ENCODE peak calls at places on chromosomes 1 and 21, in five cellular contexts. One of them, this sample, is unnamed.

GRCh38 chr1:12384836-12385456 is 155.1 kb downstream of the VPS13D start:
- DNase-seq in GM23248: no peak
- DNase-seq in neuronal stem cell: no peak
- DNase-seq in cardiac muscle cell: no peak
- DNase-seq in CD8-positive, alpha-beta memory T cell: no peak
- DNase-seq in this sample: no peak

GRCh38 chr1:169363046-169363756 is 4.4 kb downstream of the NME7 start:
- DNase-seq in GM23248: peak; percentile 84
- DNase-seq in neuronal stem cell: no peak
- DNase-seq in cardiac muscle cell: no peak
- DNase-seq in CD8-positive, alpha-beta memory T cell: no peak
- DNase-seq in this sample: no peak

GRCh38 chr21:42567181-42567560 is 53.5 kb downstream of the SLC37A1 start:
- DNase-seq in GM23248: no peak
- DNase-seq in neuronal stem cell: no peak
- DNase-seq in cardiac muscle cell: no peak
- DNase-seq in CD8-positive, alpha-beta memory T cell: no peak
- DNase-seq in this sample: no peak

GRCh38 chr1:212671342-212672031 is 28.2 kb downstream of the BATF3 start:
- DNase-seq in GM23248: peak; percentile 67
- DNase-seq in neuronal stem cell: no peak
- DNase-seq in cardiac muscle cell: no peak
- DNase-seq in CD8-positive, alpha-beta memory T cell: no peak
- DNase-seq in this sample: no peak

GRCh38 chr1:177228721-177229088 is 57.9 kb downstream of the BRINP2 start:
- DNase-seq in GM23248: peak; percentile 86
- DNase-seq in neuronal stem cell: no peak
- DNase-seq in cardiac muscle cell: no peak
- DNase-seq in CD8-positive, alpha-beta memory T cell: no peak
- DNase-seq in this sample: no peak

GRCh38 chr1:109623601-109624161 is 4.0 kb downstream of the AMPD2 start:
- DNase-seq in GM23248: peak; percentile 40
- DNase-seq in neuronal stem cell: no peak
- DNase-seq in cardiac muscle cell: no peak
- DNase-seq in CD8-positive, alpha-beta memory T cell: no peak
- DNase-seq in this sample: no peak

GRCh38 chr1:53145942-53146708 is 3.7 kb upstream of the SLC1A7 start:
- DNase-seq in GM23248: peak; percentile 99
- DNase-seq in neuronal stem cell: no peak
- DNase-seq in cardiac muscle cell: peak; percentile 92
- DNase-seq in CD8-positive, alpha-beta memory T cell: no peak
- DNase-seq in this sample: no peak

GRCh38 chr21:42122398-42122797 is 51.3 kb downstream of the UMODL1 start:
- DNase-seq in GM23248: no peak
- DNase-seq in neuronal stem cell: no peak
- DNase-seq in cardiac muscle cell: no peak
- DNase-seq in CD8-positive, alpha-beta memory T cell: no peak
- DNase-seq in this sample: no peak

GRCh38 chr21:45590726-45591618 is 48.7 kb upstream of the SLC19A1 start:
- DNase-seq in GM23248: peak; percentile 49
- DNase-seq in neuronal stem cell: no peak
- DNase-seq in cardiac muscle cell: no peak
- DNase-seq in CD8-positive, alpha-beta memory T cell: peak; percentile 42
- DNase-seq in this sample: no peak

GRCh38 chr1:75133754-75134655 is at the start of gene LHX8:
- DNase-seq in GM23248: no peak
- DNase-seq in neuronal stem cell: peak; percentile 67
- DNase-seq in cardiac muscle cell: peak; percentile 56
- DNase-seq in CD8-positive, alpha-beta memory T cell: no peak
- DNase-seq in this sample: no peak

GRCh38 chr1:110248746-110249145 is 38.6 kb downstream of the KCNC4 start:
- DNase-seq in GM23248: no peak
- DNase-seq in neuronal stem cell: no peak
- DNase-seq in cardiac muscle cell: no peak
- DNase-seq in CD8-positive, alpha-beta memory T cell: no peak
- DNase-seq in this sample: no peak

GRCh38 chr1:48619529-48619928 is 147.5 kb upstream of the SPATA6 start:
- DNase-seq in GM23248: peak; percentile 44
- DNase-seq in neuronal stem cell: no peak
- DNase-seq in cardiac muscle cell: peak; percentile 71
- DNase-seq in CD8-positive, alpha-beta memory T cell: no peak
- DNase-seq in this sample: no peak

GRCh38 chr1:115530407-115530806 is 111.4 kb upstream of the VANGL1 start:
- DNase-seq in GM23248: peak; percentile 88
- DNase-seq in neuronal stem cell: no peak
- DNase-seq in cardiac muscle cell: no peak
- DNase-seq in CD8-positive, alpha-beta memory T cell: no peak
- DNase-seq in this sample: no peak

GRCh38 chr1:42214447-42214871 is 49.9 kb upstream of the GUCA2A start:
- DNase-seq in GM23248: peak; percentile 72
- DNase-seq in neuronal stem cell: no peak
- DNase-seq in cardiac muscle cell: no peak
- DNase-seq in CD8-positive, alpha-beta memory T cell: no peak
- DNase-seq in this sample: no peak

GRCh38 chr1:183804916-183805734 is at the start of gene RGL1:
- DNase-seq in GM23248: peak; percentile 90
- DNase-seq in neuronal stem cell: peak; percentile 56
- DNase-seq in cardiac muscle cell: peak; percentile 82
- DNase-seq in CD8-positive, alpha-beta memory T cell: no peak
- DNase-seq in this sample: no peak

GRCh38 chr1:35505911-35506798 is 51.0 kb downstream of the KIAA0319L start:
- DNase-seq in GM23248: peak; percentile 83
- DNase-seq in neuronal stem cell: no peak
- DNase-seq in cardiac muscle cell: no peak
- DNase-seq in CD8-positive, alpha-beta memory T cell: peak; percentile 29
- DNase-seq in this sample: no peak

GRCh38 chr1:189606795-189607476 is 870.7 kb downstream of the BRINP3 start:
- DNase-seq in GM23248: no peak
- DNase-seq in neuronal stem cell: no peak
- DNase-seq in cardiac muscle cell: no peak
- DNase-seq in CD8-positive, alpha-beta memory T cell: no peak
- DNase-seq in this sample: no peak

GRCh38 chr21:30719401-30719800 is 824 bp upstream of the KRTAP21-3 start:
- DNase-seq in GM23248: no peak
- DNase-seq in neuronal stem cell: no peak
- DNase-seq in cardiac muscle cell: no peak
- DNase-seq in CD8-positive, alpha-beta memory T cell: no peak
- DNase-seq in this sample: no peak

GRCh38 chr1:43953361-43953760 is 6.6 kb downstream of the IPO13 start:
- DNase-seq in GM23248: no peak
- DNase-seq in neuronal stem cell: no peak
- DNase-seq in cardiac muscle cell: no peak
- DNase-seq in CD8-positive, alpha-beta memory T cell: no peak
- DNase-seq in this sample: no peak

GRCh38 chr1:80171101-80171500 is 1164.6 kb upstream of the ADGRL4 start:
- DNase-seq in GM23248: no peak
- DNase-seq in neuronal stem cell: no peak
- DNase-seq in cardiac muscle cell: peak; percentile 46
- DNase-seq in CD8-positive, alpha-beta memory T cell: no peak
- DNase-seq in this sample: no peak

GRCh38 chr1:15038232-15039016 is 115.1 kb upstream of the TMEM51 start:
- DNase-seq in GM23248: peak; percentile 47
- DNase-seq in neuronal stem cell: no peak
- DNase-seq in cardiac muscle cell: peak; percentile 41
- DNase-seq in CD8-positive, alpha-beta memory T cell: no peak
- DNase-seq in this sample: no peak

GRCh38 chr1:33718166-33718565 is 145.7 kb upstream of the HMGB4 start:
- DNase-seq in GM23248: no peak
- DNase-seq in neuronal stem cell: no peak
- DNase-seq in cardiac muscle cell: no peak
- DNase-seq in CD8-positive, alpha-beta memory T cell: no peak
- DNase-seq in this sample: no peak

GRCh38 chr1:113072141-113072756 is 749 bp upstream of the LRIG2 start:
- DNase-seq in GM23248: no peak
- DNase-seq in neuronal stem cell: no peak
- DNase-seq in cardiac muscle cell: no peak
- DNase-seq in CD8-positive, alpha-beta memory T cell: no peak
- DNase-seq in this sample: no peak

GRCh38 chr21:22346576-22346975 is 1348.4 kb downstream of the NCAM2 start:
- DNase-seq in GM23248: no peak
- DNase-seq in neuronal stem cell: no peak
- DNase-seq in cardiac muscle cell: no peak
- DNase-seq in CD8-positive, alpha-beta memory T cell: no peak
- DNase-seq in this sample: no peak

GRCh38 chr1:22646359-22646758 is 2.9 kb downstream of the C1QC start:
- DNase-seq in GM23248: peak; percentile 37
- DNase-seq in neuronal stem cell: no peak
- DNase-seq in cardiac muscle cell: no peak
- DNase-seq in CD8-positive, alpha-beta memory T cell: no peak
- DNase-seq in this sample: no peak

DNA sequence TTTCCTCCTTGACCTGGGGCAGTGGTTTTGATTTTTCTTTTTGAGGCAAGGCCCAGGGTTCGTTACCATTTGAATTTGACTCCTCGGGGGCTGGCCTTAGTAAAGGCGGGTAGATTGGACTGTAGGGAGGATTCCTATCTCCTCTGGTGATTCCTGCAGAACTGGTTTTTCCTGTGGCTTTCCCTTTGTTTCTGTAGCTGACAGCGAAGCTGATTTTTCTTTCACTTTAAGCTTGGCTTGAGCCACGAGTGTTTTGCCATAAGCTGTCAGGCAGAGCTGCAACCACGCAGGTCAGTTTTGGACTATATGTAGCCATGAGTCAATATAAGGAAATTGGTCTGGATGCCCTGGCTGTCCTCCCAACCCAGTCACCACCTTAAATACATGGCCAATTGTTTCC is 28.7 kb upstream of the KCNJ15 start:
- DNase-seq in GM23248: no peak
- DNase-seq in neuronal stem cell: no peak
- DNase-seq in cardiac muscle cell: no peak
- DNase-seq in CD8-positive, alpha-beta memory T cell: no peak
- DNase-seq in this sample: no peak
- H3K9me3 ChIP-seq in GM23248: peaks cover 13% of the 10 kb centered on the region
- H3K9me3 ChIP-seq in neuronal stem cell: peaks cover 24% of the 10 kb centered on the region
- H3K9me3 ChIP-seq in cardiac muscle cell: no peaks in the 10 kb centered on the region
- H3K9me3 ChIP-seq in CD8-positive, alpha-beta memory T cell: peaks cover 27% of the 10 kb centered on the region
- H3K9me3 ChIP-seq in this sample: peaks cover 3% of the 10 kb centered on the region

DNA sequence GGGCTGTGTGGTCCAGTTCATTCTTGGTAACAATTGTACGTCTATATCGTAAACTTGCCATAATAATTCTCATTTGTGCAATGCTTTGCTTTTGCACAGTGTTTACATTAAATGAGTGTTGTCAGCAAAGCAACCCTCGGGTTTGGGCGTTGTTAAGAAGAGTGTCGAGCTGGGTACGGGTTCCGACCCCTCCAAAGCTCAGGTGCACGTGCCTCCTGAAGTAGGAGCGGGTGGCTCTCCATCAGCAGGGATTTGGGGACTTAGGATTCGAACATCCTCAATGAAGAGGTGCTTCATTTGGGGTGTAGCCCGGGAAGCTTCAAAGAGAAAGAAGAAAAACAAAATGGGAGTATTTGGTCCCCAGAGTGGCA is 984 bp downstream of the TRIM58 start:
- DNase-seq in GM23248: no peak
- DNase-seq in neuronal stem cell: no peak
- DNase-seq in cardiac muscle cell: no peak
- DNase-seq in CD8-positive, alpha-beta memory T cell: no peak
- DNase-seq in this sample: no peak
- H3K9me3 ChIP-seq in GM23248: no peaks in the 10 kb centered on the region
- H3K9me3 ChIP-seq in neuronal stem cell: no peaks in the 10 kb centered on the region
- H3K9me3 ChIP-seq in cardiac muscle cell: no peaks in the 10 kb centered on the region
- H3K9me3 ChIP-seq in CD8-positive, alpha-beta memory T cell: no peaks in the 10 kb centered on the region
- H3K9me3 ChIP-seq in this sample: no peaks in the 10 kb centered on the region

GRCh38 chr1:2810899-2811525 is 9.5 kb upstream of the TTC34 start:
- DNase-seq in GM23248: no peak
- DNase-seq in neuronal stem cell: no peak
- DNase-seq in cardiac muscle cell: no peak
- DNase-seq in CD8-positive, alpha-beta memory T cell: no peak
- DNase-seq in this sample: no peak
- H3K9me3 ChIP-seq in GM23248: no peaks in the 10 kb centered on the region
- H3K9me3 ChIP-seq in neuronal stem cell: peaks cover 13% of the 10 kb centered on the region
- H3K9me3 ChIP-seq in cardiac muscle cell: no peaks in the 10 kb centered on the region
- H3K9me3 ChIP-seq in CD8-positive, alpha-beta memory T cell: no peaks in the 10 kb centered on the region
- H3K9me3 ChIP-seq in this sample: no peaks in the 10 kb centered on the region

GRCh38 chr1:152842556-152842955 is at the start of gene LCE6A:
- DNase-seq in GM23248: no peak
- DNase-seq in neuronal stem cell: no peak
- DNase-seq in cardiac muscle cell: no peak
- DNase-seq in CD8-positive, alpha-beta memory T cell: no peak
- DNase-seq in this sample: no peak
- H3K9me3 ChIP-seq in GM23248: no peaks in the 10 kb centered on the region
- H3K9me3 ChIP-seq in neuronal stem cell: peaks cover 21% of the 10 kb centered on the region
- H3K9me3 ChIP-seq in cardiac muscle cell: peaks cover 2% of the 10 kb centered on the region
- H3K9me3 ChIP-seq in CD8-positive, alpha-beta memory T cell: no peaks in the 10 kb centered on the region
- H3K9me3 ChIP-seq in this sample: no peaks in the 10 kb centered on the region

GRCh38 chr21:29133796-29134195 is 3.4 kb downstream of the MAP3K7CL start:
- DNase-seq in GM23248: no peak
- DNase-seq in neuronal stem cell: no peak
- DNase-seq in cardiac muscle cell: no peak
- DNase-seq in CD8-positive, alpha-beta memory T cell: no peak
- DNase-seq in this sample: no peak
- H3K9me3 ChIP-seq in GM23248: no peaks in the 10 kb centered on the region
- H3K9me3 ChIP-seq in neuronal stem cell: no peaks in the 10 kb centered on the region
- H3K9me3 ChIP-seq in cardiac muscle cell: no peaks in the 10 kb centered on the region
- H3K9me3 ChIP-seq in CD8-positive, alpha-beta memory T cell: no peaks in the 10 kb centered on the region
- H3K9me3 ChIP-seq in this sample: no peaks in the 10 kb centered on the region

GRCh38 chr21:9772348-9772672 is 749.1 kb upstream of the TPTE start:
- DNase-seq in GM23248: no peak
- DNase-seq in neuronal stem cell: no peak
- DNase-seq in cardiac muscle cell: no peak
- DNase-seq in CD8-positive, alpha-beta memory T cell: no peak
- DNase-seq in this sample: no peak
- H3K9me3 ChIP-seq in GM23248: no peaks in the 10 kb centered on the region
- H3K9me3 ChIP-seq in neuronal stem cell: peaks cover 19% of the 10 kb centered on the region
- H3K9me3 ChIP-seq in cardiac muscle cell: peaks cover 23% of the 10 kb centered on the region
- H3K9me3 ChIP-seq in CD8-positive, alpha-beta memory T cell: peaks cover 8% of the 10 kb centered on the region
- H3K9me3 ChIP-seq in this sample: peaks cover 3% of the 10 kb centered on the region

GRCh38 chr1:4220362-4220761 is 320.3 kb upstream of the C1orf174 start:
- DNase-seq in GM23248: no peak
- DNase-seq in neuronal stem cell: no peak
- DNase-seq in cardiac muscle cell: no peak
- DNase-seq in CD8-positive, alpha-beta memory T cell: no peak
- DNase-seq in this sample: no peak

GRCh38 chr1:4219826-4220225 is 319.8 kb upstream of the C1orf174 start:
- DNase-seq in GM23248: no peak
- DNase-seq in neuronal stem cell: no peak
- DNase-seq in cardiac muscle cell: no peak
- DNase-seq in CD8-positive, alpha-beta memory T cell: no peak
- DNase-seq in this sample: no peak

GRCh38 chr1:4218619-4219018 is 318.5 kb upstream of the C1orf174 start:
- DNase-seq in GM23248: no peak
- DNase-seq in neuronal stem cell: no peak
- DNase-seq in cardiac muscle cell: no peak
- DNase-seq in CD8-positive, alpha-beta memory T cell: no peak
- DNase-seq in this sample: no peak

GRCh38 chr1:4219111-4219510 is 319.0 kb upstream of the C1orf174 start:
- DNase-seq in GM23248: no peak
- DNase-seq in neuronal stem cell: no peak
- DNase-seq in cardiac muscle cell: no peak
- DNase-seq in CD8-positive, alpha-beta memory T cell: no peak
- DNase-seq in this sample: no peak

DNA sequence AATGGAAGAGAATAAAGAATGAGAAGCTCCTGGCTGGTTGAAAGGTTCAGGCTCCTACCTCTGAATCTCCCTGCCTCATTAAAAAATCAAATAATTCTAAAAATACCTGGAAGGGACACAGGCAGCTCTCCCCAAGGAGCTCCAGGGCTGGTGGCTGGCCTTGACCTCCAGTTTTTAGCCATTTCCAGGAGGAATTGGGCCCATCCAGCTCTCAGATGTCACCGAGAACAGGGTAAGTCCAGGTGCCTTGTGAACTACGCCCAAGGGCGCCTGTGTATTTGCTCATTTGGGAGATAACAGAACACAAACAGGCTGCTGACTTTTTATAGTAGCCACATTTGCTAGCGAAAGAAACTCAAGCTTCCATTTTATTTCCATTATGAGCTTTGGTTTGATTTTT is 321.0 kb upstream of the C1orf174 start:
- DNase-seq in GM23248: no peak
- DNase-seq in neuronal stem cell: no peak
- DNase-seq in cardiac muscle cell: no peak
- DNase-seq in CD8-positive, alpha-beta memory T cell: no peak
- DNase-seq in this sample: no peak
- H3K9me3 ChIP-seq in GM23248: no peaks in the 10 kb centered on the region
- H3K9me3 ChIP-seq in neuronal stem cell: peaks cover 4% of the 10 kb centered on the region
- H3K9me3 ChIP-seq in cardiac muscle cell: no peaks in the 10 kb centered on the region
- H3K9me3 ChIP-seq in CD8-positive, alpha-beta memory T cell: no peaks in the 10 kb centered on the region
- H3K9me3 ChIP-seq in this sample: no peaks in the 10 kb centered on the region